ENCODE peak calls at places on chromosomes 1 and 21, in seven cellular contexts. One of them, this sample, is unnamed.
A peak's percentile ranks its signal among the peaks of the same experiment; 100 is the strongest.

GRCh38 chr21:34282223-34282622 is 81.6 kb upstream of the KCNE2 start:
- DNase-seq in GM06990: no peak
- DNase-seq in IMR-90: peak; percentile 13
- DNase-seq in sigmoid colon: no peak
- DNase-seq in naive thymus-derived CD4-positive, alpha-beta T cell: no peak
- DNase-seq in dorsolateral prefrontal cortex: no peak
- DNase-seq in CD8-positive, alpha-beta T cell: no peak
- DNase-seq in this sample: no peak

GRCh38 chr1:1758692-1759455 is 19.4 kb downstream of the NADK start:
- DNase-seq in GM06990: no peak
- DNase-seq in IMR-90: no peak
- DNase-seq in sigmoid colon: peak; percentile 68
- DNase-seq in naive thymus-derived CD4-positive, alpha-beta T cell: no peak
- DNase-seq in dorsolateral prefrontal cortex: no peak
- DNase-seq in CD8-positive, alpha-beta T cell: no peak
- DNase-seq in this sample: no peak

GRCh38 chr1:205658943-205659581 is 21.2 kb downstream of the SLC45A3 start:
- DNase-seq in GM06990: peak; percentile 62
- DNase-seq in IMR-90: peak; percentile 53
- DNase-seq in sigmoid colon: peak; percentile 88
- DNase-seq in naive thymus-derived CD4-positive, alpha-beta T cell: peak; percentile 65
- DNase-seq in dorsolateral prefrontal cortex: peak; percentile 88
- DNase-seq in CD8-positive, alpha-beta T cell: peak; percentile 76
- DNase-seq in this sample: peak; percentile 48

GRCh38 chr1:207304710-207305151 is 16.7 kb upstream of the CD55 start:
- DNase-seq in GM06990: no peak
- DNase-seq in IMR-90: peak; percentile 74
- DNase-seq in sigmoid colon: no peak
- DNase-seq in naive thymus-derived CD4-positive, alpha-beta T cell: no peak
- DNase-seq in dorsolateral prefrontal cortex: no peak
- DNase-seq in CD8-positive, alpha-beta T cell: no peak
- DNase-seq in this sample: peak; percentile 70

GRCh38 chr1:59014827-59015226 is 231.0 kb upstream of the JUN start:
- DNase-seq in GM06990: no peak
- DNase-seq in IMR-90: no peak
- DNase-seq in sigmoid colon: no peak
- DNase-seq in naive thymus-derived CD4-positive, alpha-beta T cell: no peak
- DNase-seq in dorsolateral prefrontal cortex: no peak
- DNase-seq in CD8-positive, alpha-beta T cell: no peak
- DNase-seq in this sample: no peak

GRCh38 chr21:36125513-36126121 is 9.3 kb upstream of the CBR3 start:
- DNase-seq in GM06990: no peak
- DNase-seq in IMR-90: peak; percentile 70
- DNase-seq in sigmoid colon: no peak
- DNase-seq in naive thymus-derived CD4-positive, alpha-beta T cell: peak; percentile 49
- DNase-seq in dorsolateral prefrontal cortex: peak; percentile 66
- DNase-seq in CD8-positive, alpha-beta T cell: peak; percentile 64
- DNase-seq in this sample: peak; percentile 73

GRCh38 chr1:201739492-201740085 is 89.4 kb upstream of the IPO9 start:
- DNase-seq in GM06990: no peak
- DNase-seq in IMR-90: no peak
- DNase-seq in sigmoid colon: peak; percentile 88
- DNase-seq in naive thymus-derived CD4-positive, alpha-beta T cell: peak; percentile 57
- DNase-seq in dorsolateral prefrontal cortex: peak; percentile 76
- DNase-seq in CD8-positive, alpha-beta T cell: peak; percentile 49
- DNase-seq in this sample: peak; percentile 74

GRCh38 chr1:219317762-219318353 is 144.2 kb downstream of the LYPLAL1 start:
- DNase-seq in GM06990: no peak
- DNase-seq in IMR-90: no peak
- DNase-seq in sigmoid colon: no peak
- DNase-seq in naive thymus-derived CD4-positive, alpha-beta T cell: no peak
- DNase-seq in dorsolateral prefrontal cortex: no peak
- DNase-seq in CD8-positive, alpha-beta T cell: no peak
- DNase-seq in this sample: no peak

GRCh38 chr1:93021539-93022134 is 57.4 kb upstream of the MTF2 start:
- DNase-seq in GM06990: peak; percentile 36
- DNase-seq in IMR-90: peak; percentile 61
- DNase-seq in sigmoid colon: no peak
- DNase-seq in naive thymus-derived CD4-positive, alpha-beta T cell: peak; percentile 55
- DNase-seq in dorsolateral prefrontal cortex: no peak
- DNase-seq in CD8-positive, alpha-beta T cell: no peak
- DNase-seq in this sample: no peak

GRCh38 chr21:26659181-26659580 is 86.1 kb upstream of the CYYR1 start:
- DNase-seq in GM06990: no peak
- DNase-seq in IMR-90: no peak
- DNase-seq in sigmoid colon: no peak
- DNase-seq in naive thymus-derived CD4-positive, alpha-beta T cell: no peak
- DNase-seq in dorsolateral prefrontal cortex: no peak
- DNase-seq in CD8-positive, alpha-beta T cell: no peak
- DNase-seq in this sample: no peak

GRCh38 chr1:237713886-237714285 is 176.8 kb downstream of the ZP4 start:
- DNase-seq in GM06990: no peak
- DNase-seq in IMR-90: peak; percentile 2
- DNase-seq in sigmoid colon: no peak
- DNase-seq in naive thymus-derived CD4-positive, alpha-beta T cell: no peak
- DNase-seq in dorsolateral prefrontal cortex: no peak
- DNase-seq in CD8-positive, alpha-beta T cell: no peak
- DNase-seq in this sample: no peak

DNA sequence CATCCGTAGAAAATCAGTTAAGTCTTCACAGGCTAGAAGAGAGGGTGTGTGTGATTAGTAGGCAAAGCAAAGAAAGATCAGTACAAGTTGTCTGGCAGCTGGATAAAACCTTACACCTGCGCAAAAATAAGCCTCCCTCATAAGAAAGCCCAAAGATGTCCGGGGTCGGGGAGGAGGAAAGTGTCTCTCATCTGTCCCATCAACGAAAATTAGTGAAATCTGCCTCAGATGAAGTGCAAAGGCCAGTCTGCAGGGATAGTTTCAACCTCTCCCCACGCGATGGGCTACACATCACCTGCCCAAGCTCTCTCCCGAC is 333.9 kb downstream of the SRGAP2C start:
- DNase-seq in GM06990: no peak
- DNase-seq in IMR-90: no peak
- DNase-seq in sigmoid colon: no peak
- DNase-seq in naive thymus-derived CD4-positive, alpha-beta T cell: no peak
- DNase-seq in dorsolateral prefrontal cortex: no peak
- DNase-seq in CD8-positive, alpha-beta T cell: no peak
- DNase-seq in this sample: no peak
- H3K4me3 ChIP-seq in GM06990: no peak overlapping the region
- H3K4me3 ChIP-seq in IMR-90: no peak overlapping the region
- H3K4me3 ChIP-seq in sigmoid colon: peak overlapping the region; percentile 44
- H3K4me3 ChIP-seq in naive thymus-derived CD4-positive, alpha-beta T cell: peak overlapping the region; percentile 86
- H3K4me3 ChIP-seq in dorsolateral prefrontal cortex: peak overlapping the region; percentile 57
- H3K4me3 ChIP-seq in CD8-positive, alpha-beta T cell: peak overlapping the region; percentile 89
- H3K4me3 ChIP-seq in this sample: peak overlapping the region; percentile 45

GRCh38 chr1:26127235-26128163 is 15.9 kb downstream of the PDIK1L start:
- DNase-seq in GM06990: no peak
- DNase-seq in IMR-90: no peak
- DNase-seq in sigmoid colon: no peak
- DNase-seq in naive thymus-derived CD4-positive, alpha-beta T cell: no peak
- DNase-seq in dorsolateral prefrontal cortex: no peak
- DNase-seq in CD8-positive, alpha-beta T cell: no peak
- DNase-seq in this sample: no peak

GRCh38 chr1:26124433-26125318 is 13.1 kb downstream of the PDIK1L start:
- DNase-seq in GM06990: no peak
- DNase-seq in IMR-90: no peak
- DNase-seq in sigmoid colon: no peak
- DNase-seq in naive thymus-derived CD4-positive, alpha-beta T cell: no peak
- DNase-seq in dorsolateral prefrontal cortex: no peak
- DNase-seq in CD8-positive, alpha-beta T cell: no peak
- DNase-seq in this sample: no peak

GRCh38 chr1:26125382-26125781 is 13.8 kb downstream of the PDIK1L start:
- DNase-seq in GM06990: no peak
- DNase-seq in IMR-90: no peak
- DNase-seq in sigmoid colon: no peak
- DNase-seq in naive thymus-derived CD4-positive, alpha-beta T cell: no peak
- DNase-seq in dorsolateral prefrontal cortex: no peak
- DNase-seq in CD8-positive, alpha-beta T cell: no peak
- DNase-seq in this sample: no peak

GRCh38 chr1:26125946-26126320 is 14.3 kb downstream of the PDIK1L start:
- DNase-seq in GM06990: no peak
- DNase-seq in IMR-90: no peak
- DNase-seq in sigmoid colon: no peak
- DNase-seq in naive thymus-derived CD4-positive, alpha-beta T cell: no peak
- DNase-seq in dorsolateral prefrontal cortex: no peak
- DNase-seq in CD8-positive, alpha-beta T cell: no peak
- DNase-seq in this sample: no peak

GRCh38 chr1:26126321-26127084 is 14.9 kb downstream of the PDIK1L start:
- DNase-seq in GM06990: peak; percentile 57
- DNase-seq in IMR-90: peak; percentile 26
- DNase-seq in sigmoid colon: no peak
- DNase-seq in naive thymus-derived CD4-positive, alpha-beta T cell: peak; percentile 94
- DNase-seq in dorsolateral prefrontal cortex: no peak
- DNase-seq in CD8-positive, alpha-beta T cell: peak; percentile 58
- DNase-seq in this sample: peak; percentile 26
- H3K4me3 ChIP-seq in GM06990: no peak overlapping the region
- H3K4me3 ChIP-seq in IMR-90: no peak overlapping the region
- H3K4me3 ChIP-seq in sigmoid colon: no peak overlapping the region
- H3K4me3 ChIP-seq in naive thymus-derived CD4-positive, alpha-beta T cell: no peak overlapping the region
- H3K4me3 ChIP-seq in dorsolateral prefrontal cortex: no peak overlapping the region
- H3K4me3 ChIP-seq in CD8-positive, alpha-beta T cell: peak overlapping the region; percentile 12
- H3K4me3 ChIP-seq in this sample: no peak overlapping the region

DNA sequence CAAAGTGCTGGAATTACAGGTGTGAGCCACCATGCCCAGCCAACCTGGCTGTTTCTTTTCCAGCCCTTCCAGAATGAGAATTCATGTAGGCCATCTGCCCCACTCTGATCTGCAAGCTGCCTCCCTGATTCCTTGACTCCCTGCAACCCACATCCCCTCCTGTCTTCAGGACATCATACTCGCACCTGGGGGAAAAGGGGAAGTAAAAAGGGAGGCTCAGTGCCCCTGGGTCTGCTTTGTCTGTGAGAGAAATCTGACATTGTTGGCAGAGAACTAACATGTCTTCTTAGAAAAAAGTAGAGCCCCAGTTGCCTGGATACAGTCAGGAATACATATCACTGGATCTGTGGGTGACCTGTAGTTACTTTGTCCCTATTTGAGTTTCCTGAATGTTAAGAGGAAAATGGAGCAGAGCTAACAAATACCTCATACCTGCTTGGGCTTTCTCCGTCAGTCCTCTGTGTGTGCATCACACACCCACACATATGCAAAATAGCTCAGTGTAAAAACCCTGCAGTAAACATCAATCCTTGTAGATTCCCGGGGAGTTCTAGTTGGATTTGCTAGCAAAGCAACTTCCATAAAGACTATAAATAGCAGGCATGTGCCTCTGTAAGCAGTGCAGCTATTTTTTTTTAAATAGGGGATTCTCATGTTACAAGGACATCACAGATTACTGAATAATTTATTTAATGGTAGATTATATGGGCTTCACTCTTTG is 62.9 kb downstream of the TEX35 start:
- DNase-seq in GM06990: no peak
- DNase-seq in IMR-90: peak; percentile 60
- DNase-seq in sigmoid colon: no peak
- DNase-seq in naive thymus-derived CD4-positive, alpha-beta T cell: no peak
- DNase-seq in dorsolateral prefrontal cortex: no peak
- DNase-seq in CD8-positive, alpha-beta T cell: no peak
- DNase-seq in this sample: no peak
- H3K4me3 ChIP-seq in GM06990: no peak overlapping the region
- H3K4me3 ChIP-seq in IMR-90: no peak overlapping the region
- H3K4me3 ChIP-seq in sigmoid colon: no peak overlapping the region
- H3K4me3 ChIP-seq in naive thymus-derived CD4-positive, alpha-beta T cell: no peak overlapping the region
- H3K4me3 ChIP-seq in dorsolateral prefrontal cortex: no peak overlapping the region
- H3K4me3 ChIP-seq in CD8-positive, alpha-beta T cell: no peak overlapping the region
- H3K4me3 ChIP-seq in this sample: no peak overlapping the region

DNA sequence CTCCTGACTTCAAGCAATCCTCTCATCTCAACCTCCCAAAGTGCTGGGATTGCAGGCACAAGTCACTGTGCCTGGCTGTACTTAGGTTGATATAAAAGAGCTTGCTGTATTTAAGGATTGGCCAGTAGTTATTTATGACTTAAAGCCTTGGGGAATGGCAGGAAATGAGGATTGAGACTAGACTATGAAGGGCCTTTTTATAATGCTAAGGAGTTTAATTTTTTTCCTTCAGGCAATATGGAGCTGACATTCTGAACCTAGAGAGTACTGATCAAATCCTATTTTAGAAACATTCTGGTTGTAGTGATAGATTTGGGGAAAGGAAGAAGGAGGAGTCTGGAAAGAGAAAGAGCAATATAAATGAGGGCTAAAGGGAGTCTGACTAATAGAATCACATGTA is 44.7 kb downstream of the MSH4 start:
- DNase-seq in GM06990: no peak
- DNase-seq in IMR-90: no peak
- DNase-seq in sigmoid colon: no peak
- DNase-seq in naive thymus-derived CD4-positive, alpha-beta T cell: no peak
- DNase-seq in dorsolateral prefrontal cortex: no peak
- DNase-seq in CD8-positive, alpha-beta T cell: no peak
- DNase-seq in this sample: no peak
- H3K4me3 ChIP-seq in GM06990: no peak overlapping the region
- H3K4me3 ChIP-seq in IMR-90: no peak overlapping the region
- H3K4me3 ChIP-seq in sigmoid colon: no peak overlapping the region
- H3K4me3 ChIP-seq in naive thymus-derived CD4-positive, alpha-beta T cell: no peak overlapping the region
- H3K4me3 ChIP-seq in dorsolateral prefrontal cortex: no peak overlapping the region
- H3K4me3 ChIP-seq in CD8-positive, alpha-beta T cell: no peak overlapping the region
- H3K4me3 ChIP-seq in this sample: no peak overlapping the region